ENCODE peak calls at places on chromosomes 16 and 17, in five cellular contexts. L is EL, T is Calu3, G is Ammon's horn, J is NCI-H748 treated with DMSO at 0.1 percent for 48 hours. S is an unnamed sample.
A peak's percentile ranks its signal among the peaks of the same experiment; 100 is the strongest.

GRCh38 chr17:36824678-36825091 is 112.6 kb upstream of the LHX1 start:
- DNase-seq in L (peak; percentile 34), T (no peak), G (no peak), J (no peak), S (no peak)

GRCh38 chr16:19102187-19102872 is 11.4 kb upstream of the ITPRIPL2 start:
- DNase-seq in L (peak; percentile 27), T (no peak), G (no peak), J (no peak), S (no peak)

GRCh38 chr17:20225162-20226115 is 216.3 kb downstream of the SPECC1 start:
- DNase-seq in L (no peak), T (no peak), G (peak; percentile 72), J (peak; percentile 4), S (no peak)

GRCh38 chr17:44912763-44913544 is 2.3 kb downstream of the GFAP start:
- DNase-seq in L (no peak), T (no peak), G (no peak), J (no peak), S (no peak)

GRCh38 chr16:49658491-49658890 is 197.4 kb downstream of the ZNF423 start:
- DNase-seq in L (no peak), T (no peak), G (no peak), J (no peak), S (no peak)

GRCh38 chr16:48547530-48547929 is 62.5 kb downstream of the N4BP1 start:
- DNase-seq in L (no peak), T (no peak), G (no peak), J (no peak), S (no peak)

GRCh38 chr16:23691483-23692189 is 12.9 kb downstream of the PLK1 start:
- DNase-seq in L (peak; percentile 66), T (no peak), G (no peak), J (no peak), S (no peak)

GRCh38 chr16:81668243-81669097 is 110.6 kb upstream of the PLCG2 start:
- DNase-seq in L (no peak), T (no peak), G (no peak), J (no peak), S (no peak)

GRCh38 chr17:30236807-30237206 is 1.3 kb upstream of the SLC6A4 start:
- DNase-seq in L (peak; percentile 56), T (peak; percentile 81), G (peak; percentile 15), J (peak; percentile 42), S (peak; percentile 70)

GRCh38 chr16:72927199-72928088 is 120.5 kb downstream of the ZFHX3 start:
- DNase-seq in L (peak; percentile 90), T (peak; percentile 83), G (no peak), J (peak; percentile 32), S (peak; percentile 73)

GRCh38 chr17:32875904-32876413 is 965 bp downstream of the MYO1D start:
- DNase-seq in L (peak; percentile 9), T (no peak), G (no peak), J (no peak), S (no peak)

GRCh38 chr16:24729243-24729966 is at the start of gene TNRC6A:
- DNase-seq in L (peak; percentile 89), T (peak; percentile 95), G (peak; percentile 84), J (peak; percentile 43), S (peak; percentile 90)

GRCh38 chr16:11333696-11334095 is 11.6 kb upstream of the RMI2 start:
- DNase-seq in L (peak; percentile 63), T (no peak), G (no peak), J (no peak), S (no peak)

GRCh38 chr17:63635787-63636186 is 13.6 kb downstream of the MAP3K3 start:
- DNase-seq in L (no peak), T (no peak), G (peak; percentile 79), J (no peak), S (no peak)

GRCh38 chr16:56689171-56689570 is 6.9 kb downstream of the MT1X start:
- DNase-seq in L (no peak), T (no peak), G (no peak), J (no peak), S (no peak)

GRCh38 chr17:44049294-44050080 is 17.0 kb downstream of the LSM12 start:
- DNase-seq in L (no peak), T (no peak), G (no peak), J (no peak), S (no peak)

GRCh38 chr17:49523706-49524472 is 28.8 kb downstream of the NGFR start:
- DNase-seq in L (no peak), T (peak; percentile 71), G (no peak), J (no peak), S (peak; percentile 92)